ENCODE peak calls at places on chromosomes 7 and 10, in six cellular contexts. N is stimulated activated CD8-positive, alpha-beta memory T cell treated with anti-CD3 and anti-CD28 coated beads, Interleukin-2, amount 100 ng/mL, for 48 hours; S is smooth muscle cell of the brain vasculature; D is stimulated activated CD4-positive, alpha-beta T cell treated with anti-CD3 and anti-CD28 coated beads, Interleukin-12 subunit alpha, Interleukin-12 subunit beta, amount 100 ng/mL, for 24 hours; P is NCI-H2081; J is neural crest cell. Z is an unnamed sample.

GRCh38 chr10:121683366-121683765 is 85.1 kb upstream of the FGFR2 start:
- DNase-seq in P (no peak), J (no peak), N (no peak), S (no peak), D (no peak), Z (no peak)

GRCh38 chr10:125160856-125161569 is 650 bp upstream of the CTBP2 start:
- DNase-seq in N (no peak), P (peak), S (no peak), D (no peak), J (peak), Z (no peak)

GRCh38 chr10:113921571-113922370 is 67.3 kb downstream of the NHLRC2 start:
- DNase-seq in D (no peak), S (no peak), N (no peak), J (no peak), P (no peak), Z (no peak)

GRCh38 chr10:129521161-129522025 is 54.4 kb downstream of the MGMT start:
- DNase-seq in P (no peak), D (no peak), S (no peak), N (no peak), J (no peak), Z (no peak)

GRCh38 chr7:44460325-44460724 is 30.1 kb downstream of the NUDCD3 start:
- DNase-seq in D (no peak), P (no peak), J (no peak), N (no peak), S (no peak), Z (peak)

GRCh38 chr7:121167971-121168370 is 160.8 kb upstream of the WNT16 start:
- DNase-seq in D (no peak), P (no peak), N (no peak), S (no peak), J (no peak), Z (no peak)

GRCh38 chr10:8051109-8051781 is 3.2 kb upstream of the GATA3 start:
- DNase-seq in P (no peak), N (no peak), S (no peak), J (no peak), D (no peak), Z (no peak)

GRCh38 chr7:43873300-43873699 is 4.0 kb upstream of the MRPS24 start:
- DNase-seq in P (no peak), D (no peak), J (no peak), S (no peak), N (no peak), Z (no peak)

GRCh38 chr10:103802637-103803353 is 52.6 kb downstream of the SH3PXD2A start:
- DNase-seq in D (no peak), J (no peak), N (no peak), S (no peak), P (no peak), Z (no peak)

GRCh38 chr7:138527746-138528223 is 67.7 kb downstream of the TRIM24 start:
- DNase-seq in J (no peak), S (no peak), N (no peak), P (no peak), D (no peak), Z (no peak)

GRCh38 chr10:131897297-131897899 is 3.4 kb upstream of the PPP2R2D start:
- DNase-seq in J (no peak), P (no peak), N (no peak), S (no peak), D (no peak), Z (no peak)